ENCODE peak calls at places on chromosomes 2 and 18, in five cellular contexts. One of them, this sample, is unnamed.

GRCh38 chr2:44528595-44528994 is 166.8 kb downstream of the CAMKMT start:
- DNase-seq in GM12865: no peak
- DNase-seq in GM13977: no peak
- DNase-seq in upper lobe of left lung: no peak
- DNase-seq in HCT116: no peak
- DNase-seq in this sample: no peak

GRCh38 chr2:163641986-163642385 is 93.8 kb downstream of the FIGN start:
- DNase-seq in GM12865: no peak
- DNase-seq in GM13977: no peak
- DNase-seq in upper lobe of left lung: no peak
- DNase-seq in HCT116: no peak
- DNase-seq in this sample: no peak

GRCh38 chr2:28663359-28663758 is 88.3 kb upstream of the PPP1CB start:
- DNase-seq in GM12865: no peak
- DNase-seq in GM13977: no peak
- DNase-seq in upper lobe of left lung: no peak
- DNase-seq in HCT116: no peak
- DNase-seq in this sample: no peak

GRCh38 chr2:108219688-108220087 is 20.1 kb upstream of the SULT1C3 start:
- DNase-seq in GM12865: no peak
- DNase-seq in GM13977: no peak
- DNase-seq in upper lobe of left lung: no peak
- DNase-seq in HCT116: no peak
- DNase-seq in this sample: no peak

GRCh38 chr18:79479114-79479760 is 83.5 kb downstream of the NFATC1 start:
- DNase-seq in GM12865: no peak
- DNase-seq in GM13977: no peak
- DNase-seq in upper lobe of left lung: no peak
- DNase-seq in HCT116: no peak
- DNase-seq in this sample: no peak

GRCh38 chr2:6493669-6494068 is 372.0 kb downstream of the CMPK2 start:
- DNase-seq in GM12865: no peak
- DNase-seq in GM13977: no peak
- DNase-seq in upper lobe of left lung: no peak
- DNase-seq in HCT116: no peak
- DNase-seq in this sample: no peak

GRCh38 chr18:31061945-31062344 is 19.4 kb upstream of the DSC3 start:
- DNase-seq in GM12865: peak
- DNase-seq in GM13977: no peak
- DNase-seq in upper lobe of left lung: no peak
- DNase-seq in HCT116: no peak
- DNase-seq in this sample: no peak

GRCh38 chr2:6877402-6878305 is at the start of gene RSAD2:
- DNase-seq in GM12865: peak
- DNase-seq in GM13977: no peak
- DNase-seq in upper lobe of left lung: no peak
- DNase-seq in HCT116: no peak
- DNase-seq in this sample: peak

GRCh38 chr2:240739797-240740196 is 48.1 kb downstream of the AQP12A start:
- DNase-seq in GM12865: no peak
- DNase-seq in GM13977: no peak
- DNase-seq in upper lobe of left lung: peak
- DNase-seq in HCT116: no peak
- DNase-seq in this sample: peak

GRCh38 chr18:35776481-35776880 is 194.9 kb downstream of the GALNT1 start:
- DNase-seq in GM12865: no peak
- DNase-seq in GM13977: no peak
- DNase-seq in upper lobe of left lung: no peak
- DNase-seq in HCT116: no peak
- DNase-seq in this sample: no peak

GRCh38 chr2:111667542-111668273 is 216.3 kb downstream of the ANAPC1 start:
- DNase-seq in GM12865: no peak
- DNase-seq in GM13977: no peak
- DNase-seq in upper lobe of left lung: no peak
- DNase-seq in HCT116: no peak
- DNase-seq in this sample: no peak

GRCh38 chr2:220504890-220505564 is 877.6 kb downstream of the SLC4A3 start:
- DNase-seq in GM12865: no peak
- DNase-seq in GM13977: no peak
- DNase-seq in upper lobe of left lung: no peak
- DNase-seq in HCT116: no peak
- DNase-seq in this sample: no peak

GRCh38 chr2:37753758-37754157 is 82.3 kb upstream of the CDC42EP3 start:
- DNase-seq in GM12865: no peak
- DNase-seq in GM13977: no peak
- DNase-seq in upper lobe of left lung: no peak
- DNase-seq in HCT116: no peak
- DNase-seq in this sample: no peak

GRCh38 chr2:68193774-68194372 is 36.2 kb downstream of the PNO1 start:
- DNase-seq in GM12865: no peak
- DNase-seq in GM13977: no peak
- DNase-seq in upper lobe of left lung: no peak
- DNase-seq in HCT116: no peak
- DNase-seq in this sample: no peak

GRCh38 chr2:68200157-68200787 is 42.6 kb downstream of the PNO1 start:
- DNase-seq in GM12865: no peak
- DNase-seq in GM13977: no peak
- DNase-seq in upper lobe of left lung: no peak
- DNase-seq in HCT116: no peak
- DNase-seq in this sample: no peak

GRCh38 chr2:68193144-68193543 is 35.5 kb downstream of the PNO1 start:
- DNase-seq in GM12865: no peak
- DNase-seq in GM13977: no peak
- DNase-seq in upper lobe of left lung: no peak
- DNase-seq in HCT116: no peak
- DNase-seq in this sample: no peak

GRCh38 chr2:68195096-68195495 is 37.4 kb downstream of the PNO1 start:
- DNase-seq in GM12865: no peak
- DNase-seq in GM13977: no peak
- DNase-seq in upper lobe of left lung: no peak
- DNase-seq in HCT116: no peak
- DNase-seq in this sample: no peak

DNA sequence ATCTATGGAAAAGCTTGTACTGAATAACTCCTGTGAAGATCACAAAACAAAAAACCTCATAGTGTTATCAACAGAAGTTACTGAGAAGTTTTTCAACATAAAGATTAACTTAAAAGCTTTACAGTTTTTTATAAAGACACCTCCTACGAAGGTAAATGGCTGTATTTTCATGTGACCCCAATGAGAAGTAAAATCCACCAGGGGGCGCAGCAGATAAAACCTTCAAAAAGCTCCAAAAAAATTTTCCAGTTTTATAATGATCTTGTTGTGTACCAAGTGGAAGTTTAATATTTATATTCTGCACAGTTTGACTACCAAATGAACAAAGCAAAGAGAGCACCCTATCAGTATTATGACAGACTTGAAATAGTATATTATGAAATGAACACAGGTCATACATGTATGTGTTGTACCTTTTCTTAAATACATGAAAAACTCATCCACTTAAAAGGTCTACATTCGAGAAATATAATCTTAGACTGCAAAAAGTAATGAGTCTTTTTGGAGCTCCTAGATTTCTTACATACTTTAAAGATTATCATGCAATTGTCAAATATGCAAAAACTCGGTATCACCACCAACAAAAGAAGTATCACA is 38.5 kb downstream of the PNO1 start:
- DNase-seq in GM12865: no peak
- DNase-seq in GM13977: no peak
- DNase-seq in upper lobe of left lung: no peak
- DNase-seq in HCT116: no peak
- DNase-seq in this sample: peak
- TF ChIP-seq CTCF in GM12865: no peak
- TF ChIP-seq CTCF in GM13977: no peak
- TF ChIP-seq CTCF in upper lobe of left lung: peak
- TF ChIP-seq CTCF in HCT116: peak
- TF ChIP-seq CTCF in this sample: peak

GRCh38 chr2:64980192-64980591 is 9.0 kb upstream of the SLC1A4 start:
- DNase-seq in GM12865: no peak
- DNase-seq in GM13977: no peak
- DNase-seq in upper lobe of left lung: no peak
- DNase-seq in HCT116: no peak
- DNase-seq in this sample: no peak

GRCh38 chr2:64979744-64980143 is 9.5 kb upstream of the SLC1A4 start:
- DNase-seq in GM12865: peak
- DNase-seq in GM13977: no peak
- DNase-seq in upper lobe of left lung: no peak
- DNase-seq in HCT116: no peak
- DNase-seq in this sample: no peak

GRCh38 chr2:64976276-64976675 is 12.9 kb upstream of the SLC1A4 start:
- DNase-seq in GM12865: no peak
- DNase-seq in GM13977: no peak
- DNase-seq in upper lobe of left lung: no peak
- DNase-seq in HCT116: no peak
- DNase-seq in this sample: no peak

GRCh38 chr2:64975232-64975791 is 13.9 kb upstream of the SLC1A4 start:
- DNase-seq in GM12865: no peak
- DNase-seq in GM13977: no peak
- DNase-seq in upper lobe of left lung: no peak
- DNase-seq in HCT116: peak
- DNase-seq in this sample: no peak

DNA sequence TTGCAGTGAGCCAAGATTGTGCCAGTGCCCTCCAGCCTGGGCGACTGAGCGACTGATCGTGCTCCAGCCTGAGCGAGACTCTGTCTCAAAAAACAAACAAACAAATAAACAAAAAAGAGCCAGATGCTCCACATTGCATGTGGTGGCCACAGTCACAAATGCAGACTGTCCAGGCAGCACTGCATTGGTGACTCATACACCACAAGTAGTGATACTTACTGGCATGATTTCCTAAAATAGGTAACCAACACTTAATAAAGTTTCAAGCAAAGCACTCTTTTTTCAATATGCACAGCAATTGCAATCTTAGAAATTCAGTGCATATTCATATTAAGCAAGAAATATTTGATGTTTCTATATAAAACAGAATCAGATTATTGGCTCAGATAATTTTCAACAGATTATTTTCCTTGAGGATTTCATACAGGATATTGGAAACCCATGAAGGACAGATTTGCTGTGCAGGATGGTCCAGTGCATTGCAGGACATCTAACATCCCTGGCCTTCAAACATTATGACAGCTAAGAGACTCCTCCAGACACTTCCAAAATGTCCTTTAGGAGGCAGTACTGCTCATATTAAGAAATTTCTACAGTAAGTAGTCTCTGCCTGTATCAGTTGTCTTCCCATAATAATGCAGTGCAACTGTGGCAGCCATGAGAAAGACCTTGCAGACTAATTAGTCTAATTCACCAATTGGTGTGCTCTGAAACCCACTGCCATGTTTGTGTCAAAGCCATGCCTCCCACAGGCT is 10.5 kb upstream of the SLC1A4 start:
- DNase-seq in GM12865: peak
- DNase-seq in GM13977: no peak
- DNase-seq in upper lobe of left lung: peak
- DNase-seq in HCT116: peak
- DNase-seq in this sample: no peak
- TF ChIP-seq CTCF in GM12865: peak
- TF ChIP-seq CTCF in GM13977: no peak
- TF ChIP-seq CTCF in upper lobe of left lung: no peak
- TF ChIP-seq CTCF in HCT116: peak
- TF ChIP-seq CTCF in this sample: no peak

DNA sequence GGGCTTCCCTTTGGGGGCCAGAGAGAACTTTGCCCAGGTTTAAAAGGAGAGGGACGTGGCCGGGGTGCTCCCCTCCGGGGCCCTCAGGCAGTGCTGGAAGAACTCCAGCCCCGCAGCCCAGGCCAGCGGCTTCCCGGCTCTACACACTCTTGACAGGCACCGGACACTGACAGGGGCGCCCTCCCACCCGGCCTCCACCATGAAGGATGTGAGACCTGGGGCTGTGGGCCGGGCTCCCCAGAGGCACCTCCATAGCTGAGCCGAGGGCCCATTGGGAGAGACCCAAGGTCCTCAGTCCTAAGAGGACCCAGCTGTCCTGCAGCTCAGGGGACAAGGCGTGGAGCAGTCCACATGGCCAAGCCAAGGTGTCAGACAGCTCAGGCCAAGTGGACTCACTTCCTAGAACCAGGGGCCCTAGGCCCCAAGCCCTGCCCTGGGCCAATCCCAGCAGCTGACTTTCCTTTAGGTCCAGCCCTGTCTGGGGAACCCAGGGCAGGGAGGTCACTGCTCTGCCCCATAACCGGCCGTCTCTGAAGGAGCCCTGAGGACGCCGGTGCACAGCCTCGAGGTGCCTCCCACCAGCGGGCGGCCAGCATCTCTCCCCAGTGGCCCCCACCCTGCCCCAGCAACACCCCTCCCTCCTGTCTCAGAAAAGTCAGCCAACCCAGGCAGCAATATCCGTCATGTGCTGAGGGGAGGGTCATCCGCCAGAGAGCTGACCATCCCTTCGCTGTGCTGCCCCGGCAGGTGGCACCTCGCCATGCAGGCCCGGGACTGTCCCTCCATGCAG is 51.8 kb downstream of the BIN1 start:
- DNase-seq in GM12865: no peak
- DNase-seq in GM13977: no peak
- DNase-seq in upper lobe of left lung: peak
- DNase-seq in HCT116: no peak
- DNase-seq in this sample: no peak
- TF ChIP-seq CTCF in GM12865: no peak
- TF ChIP-seq CTCF in GM13977: no peak
- TF ChIP-seq CTCF in upper lobe of left lung: no peak
- TF ChIP-seq CTCF in HCT116: no peak
- TF ChIP-seq CTCF in this sample: no peak

GRCh38 chr2:40844353-40845277 is 392.7 kb upstream of the SLC8A1 start:
- DNase-seq in GM12865: peak
- DNase-seq in GM13977: no peak
- DNase-seq in upper lobe of left lung: no peak
- DNase-seq in HCT116: no peak
- DNase-seq in this sample: no peak
- TF ChIP-seq CTCF in GM12865: peak
- TF ChIP-seq CTCF in GM13977: no peak
- TF ChIP-seq CTCF in upper lobe of left lung: no peak
- TF ChIP-seq CTCF in HCT116: no peak
- TF ChIP-seq CTCF in this sample: no peak

DNA sequence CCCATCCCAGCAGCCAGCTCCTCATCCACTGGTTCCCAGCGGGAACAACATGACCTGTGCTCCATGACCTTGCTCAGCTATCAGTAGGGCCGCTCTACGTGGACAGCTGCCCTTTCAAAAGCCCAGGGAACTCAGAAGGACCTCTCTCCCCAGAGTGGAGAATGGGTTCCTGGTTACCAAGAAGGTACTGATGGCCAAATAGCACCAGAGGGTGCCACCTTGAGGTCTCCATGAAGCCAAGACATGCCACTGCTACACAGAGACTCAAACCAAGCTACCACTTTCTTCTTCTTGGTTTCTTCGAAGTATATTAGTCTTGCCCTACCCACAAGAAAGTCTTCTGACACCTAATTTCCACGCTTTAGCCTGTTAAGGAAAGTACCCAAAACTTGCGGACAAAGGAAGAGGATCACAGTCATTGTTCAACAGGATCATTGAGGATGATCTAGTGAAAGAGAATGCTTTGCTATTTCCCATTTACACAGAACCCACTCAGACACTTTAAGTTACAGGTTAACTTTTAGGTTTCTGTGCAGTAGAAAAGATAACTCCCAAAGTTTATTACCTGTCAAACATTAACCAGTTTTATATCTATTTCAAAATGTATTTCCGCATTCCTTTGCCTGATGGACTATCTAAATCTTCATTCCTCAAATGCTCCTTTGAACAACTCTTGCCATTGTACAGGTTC is 102.3 kb downstream of the ALPK2 start:
- DNase-seq in GM12865: peak
- DNase-seq in GM13977: no peak
- DNase-seq in upper lobe of left lung: no peak
- DNase-seq in HCT116: no peak
- DNase-seq in this sample: no peak
- TF ChIP-seq CTCF in GM12865: no peak
- TF ChIP-seq CTCF in GM13977: peak
- TF ChIP-seq CTCF in upper lobe of left lung: no peak
- TF ChIP-seq CTCF in HCT116: no peak
- TF ChIP-seq CTCF in this sample: no peak